ENCODE peak calls at places on chromosomes 4 and X, in four cellular contexts. I, D, Q and V are unnamed samples.

GRCh38 chr4:19026281-19026680 is 1004.7 kb upstream of the LCORL start:
- DNase-seq in I (no peak), D (no peak), Q (peak; percentile 56), V (no peak)

GRCh38 chrX:10198254-10198653 is 41.5 kb downstream of the CLCN4 start:
- DNase-seq in I (no peak), D (no peak), Q (no peak), V (no peak)

GRCh38 chr4:176034498-176034897 is 31.1 kb upstream of the WDR17 start:
- DNase-seq in I (no peak), D (peak; percentile 27), Q (no peak), V (no peak)

GRCh38 chrX:86946569-86946968 is 571.0 kb upstream of the KLHL4 start:
- DNase-seq in I (peak; percentile 1), D (no peak), Q (no peak), V (peak; percentile 2)

GRCh38 chr4:126071346-126072333 is 756.9 kb downstream of the FAT4 start:
- DNase-seq in I (no peak), D (no peak), Q (no peak), V (no peak)

GRCh38 chr4:92387459-92388069 is 83.8 kb downstream of the GRID2 start:
- DNase-seq in I (no peak), D (peak; percentile 68), Q (no peak), V (no peak)

GRCh38 chr4:90057091-90057490 is 70.1 kb upstream of the CCSER1 start:
- DNase-seq in I (no peak), D (no peak), Q (no peak), V (no peak)

GRCh38 chr4:38105475-38105874 is 145.3 kb downstream of the PTTG2 start:
- DNase-seq in I (no peak), D (no peak), Q (no peak), V (no peak)

GRCh38 chr4:51895816-51896408 is 53.0 kb downstream of the DCUN1D4 start:
- DNase-seq in I (peak; percentile 27), D (peak; percentile 45), Q (peak; percentile 78), V (peak; percentile 19)

GRCh38 chr4:111712093-111712677 is 433.1 kb upstream of the FAM241A start:
- DNase-seq in I (no peak), D (no peak), Q (no peak), V (no peak)

GRCh38 chr4:36332023-36332781 is 50.8 kb downstream of the DTHD1 start:
- DNase-seq in I (no peak), D (no peak), Q (no peak), V (no peak)
- TF ChIP-seq POLR2A in I (peak; percentile 99), D (no peak), Q (no peak), V (no peak)

GRCh38 chrX:11758400-11759171 is 549 bp downstream of the MSL3 start:
- DNase-seq in I (peak; percentile 53), D (peak; percentile 45), Q (peak; percentile 94), V (peak; percentile 23)
- TF ChIP-seq POLR2A in I (no peak), D (peak; percentile 39), Q (no peak), V (peak; percentile 41)

DNA sequence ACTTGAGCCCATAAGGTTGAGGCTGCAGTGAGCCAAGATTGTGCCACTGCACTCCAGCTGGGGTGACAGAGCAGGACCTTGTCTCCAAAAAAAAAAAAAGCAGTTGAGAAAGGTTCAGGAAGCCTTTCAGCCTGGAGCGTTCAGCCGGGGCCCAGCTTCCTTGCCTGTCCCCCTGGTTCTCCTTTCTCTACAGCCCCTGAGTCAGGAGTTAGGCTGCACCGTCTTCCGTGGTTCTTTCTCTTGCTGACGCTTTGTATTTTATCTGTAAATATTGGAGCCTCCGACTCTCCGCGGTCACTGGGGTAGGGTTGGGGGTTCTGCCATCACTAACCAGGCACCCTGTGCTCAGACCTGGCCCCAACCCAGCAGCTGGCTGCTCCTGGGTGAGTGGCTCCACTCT is 13.8 kb upstream of the UVSSA start:
- DNase-seq in I (no peak), D (no peak), Q (no peak), V (no peak)
- TF ChIP-seq POLR2A in I (no peak), D (no peak), Q (no peak), V (no peak)

GRCh38 chrX:150982235-150982785 is 825 bp upstream of the HMGB3 start:
- DNase-seq in I (no peak), D (no peak), Q (no peak), V (no peak)

GRCh38 chrX:150980711-150981110 is 2.4 kb upstream of the HMGB3 start:
- DNase-seq in I (no peak), D (no peak), Q (no peak), V (no peak)

GRCh38 chrX:150983526-150984163 is 510 bp downstream of the HMGB3 start:
- DNase-seq in I (no peak), D (no peak), Q (no peak), V (no peak)

GRCh38 chrX:150984164-150984824 is 1.2 kb downstream of the HMGB3 start:
- DNase-seq in I (no peak), D (no peak), Q (no peak), V (peak; percentile 23)

DNA sequence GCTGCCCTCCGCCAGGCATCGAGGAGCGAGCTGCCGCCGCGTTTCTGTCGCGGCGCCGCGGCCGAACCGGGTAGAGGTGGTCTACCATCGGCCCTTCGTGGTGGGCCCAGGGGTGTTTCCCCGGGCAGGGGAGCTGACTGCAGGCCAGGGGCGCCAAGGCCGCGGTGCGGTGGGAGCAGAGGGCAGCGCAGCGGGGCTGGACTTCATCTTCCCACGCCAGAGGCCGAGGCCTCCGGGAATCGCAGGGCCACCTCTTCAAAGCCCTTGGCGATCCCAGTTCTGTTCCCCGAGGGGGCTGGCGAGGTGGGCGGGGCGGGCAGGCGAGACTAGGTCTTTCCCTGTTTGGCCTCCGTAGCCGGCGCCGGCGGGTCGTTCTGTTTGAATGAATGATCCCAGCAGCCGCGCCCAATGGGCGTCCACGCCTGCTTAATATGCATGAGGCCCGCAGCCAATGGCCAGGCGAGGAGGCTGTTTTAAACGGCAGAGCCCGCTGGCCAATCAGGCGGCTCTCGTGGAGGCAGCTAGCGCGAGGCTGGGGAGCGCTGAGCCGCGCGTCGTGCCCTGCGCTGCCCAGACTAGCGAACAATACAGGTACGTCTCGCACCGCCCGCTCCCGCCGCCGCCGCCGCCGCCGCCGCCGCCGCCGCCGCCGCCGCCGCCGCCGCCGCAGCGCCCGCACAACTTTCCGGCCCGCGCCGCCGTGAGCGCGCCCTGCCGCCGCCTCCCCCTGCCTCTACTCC is at the start of gene HMGB3:
- DNase-seq in I (peak; percentile 79), D (peak; percentile 84), Q (peak; percentile 86), V (peak; percentile 96)
- TF ChIP-seq POLR2A in I (no peak), D (no peak), Q (no peak), V (peak; percentile 36)

GRCh38 chrX:54785901-54786300 is 12.2 kb downstream of the ITIH6 start:
- DNase-seq in I (no peak), D (no peak), Q (no peak), V (no peak)

GRCh38 chrX:54788446-54788845 is 9.6 kb downstream of the ITIH6 start:
- DNase-seq in I (no peak), D (no peak), Q (no peak), V (no peak)

DNA sequence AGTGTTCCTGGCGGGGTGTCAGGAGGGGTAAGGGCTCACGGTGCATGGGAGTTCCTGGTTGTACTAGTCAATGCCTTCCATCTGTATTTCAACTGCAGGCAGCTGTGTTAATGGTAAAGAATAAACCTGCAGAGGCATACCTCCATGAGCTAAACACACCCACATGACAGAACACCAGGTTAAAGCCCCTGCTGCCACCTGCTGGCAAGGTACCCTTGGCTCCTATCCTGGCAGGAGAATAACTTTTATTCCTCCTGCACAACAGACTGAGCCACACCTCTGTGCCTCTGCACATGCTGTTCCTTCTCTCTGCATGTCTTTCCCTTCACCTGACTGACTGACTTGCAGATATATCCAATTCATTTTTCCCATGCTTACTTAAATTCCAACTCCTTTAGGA is 11.1 kb downstream of the ITIH6 start:
- DNase-seq in I (peak; percentile 15), D (no peak), Q (no peak), V (no peak)
- TF ChIP-seq POLR2A in I (no peak), D (no peak), Q (no peak), V (no peak)

DNA sequence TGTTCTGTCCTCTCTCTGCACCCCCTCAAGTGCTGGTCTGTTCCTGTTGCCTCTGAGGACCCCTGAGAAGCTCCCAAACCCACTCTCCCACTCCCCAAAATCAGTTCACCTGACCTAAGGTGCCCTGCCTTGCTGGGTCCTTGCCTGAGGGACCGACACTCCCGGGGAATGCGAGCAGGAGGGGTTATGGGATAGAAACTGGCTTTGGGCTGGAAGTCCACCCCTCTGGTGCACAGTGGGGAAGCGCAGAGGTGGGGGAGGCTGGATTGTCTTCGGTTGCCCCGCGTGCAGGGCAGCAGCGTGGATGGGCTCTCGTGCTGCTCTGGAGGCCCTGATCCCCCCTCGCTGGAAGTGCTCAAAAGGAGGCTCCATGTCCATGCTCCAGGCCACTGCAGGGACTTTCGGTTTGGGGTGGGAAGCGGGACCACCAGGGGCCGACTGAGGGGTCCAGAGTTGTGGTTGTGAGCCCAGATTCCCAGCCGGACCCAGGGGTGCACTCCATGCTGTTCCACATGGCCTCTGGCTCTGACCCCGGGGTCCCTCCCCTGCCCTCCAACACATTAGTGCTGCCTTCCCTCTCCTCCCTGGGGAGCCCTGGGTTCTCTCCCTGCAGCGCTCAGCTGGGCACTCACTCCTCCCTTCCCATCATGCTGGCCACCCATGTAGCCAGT is 7.6 kb downstream of the SORCS2 start:
- DNase-seq in I (no peak), D (no peak), Q (peak; percentile 64), V (no peak)
- TF ChIP-seq POLR2A in I (no peak), D (no peak), Q (no peak), V (no peak)

DNA sequence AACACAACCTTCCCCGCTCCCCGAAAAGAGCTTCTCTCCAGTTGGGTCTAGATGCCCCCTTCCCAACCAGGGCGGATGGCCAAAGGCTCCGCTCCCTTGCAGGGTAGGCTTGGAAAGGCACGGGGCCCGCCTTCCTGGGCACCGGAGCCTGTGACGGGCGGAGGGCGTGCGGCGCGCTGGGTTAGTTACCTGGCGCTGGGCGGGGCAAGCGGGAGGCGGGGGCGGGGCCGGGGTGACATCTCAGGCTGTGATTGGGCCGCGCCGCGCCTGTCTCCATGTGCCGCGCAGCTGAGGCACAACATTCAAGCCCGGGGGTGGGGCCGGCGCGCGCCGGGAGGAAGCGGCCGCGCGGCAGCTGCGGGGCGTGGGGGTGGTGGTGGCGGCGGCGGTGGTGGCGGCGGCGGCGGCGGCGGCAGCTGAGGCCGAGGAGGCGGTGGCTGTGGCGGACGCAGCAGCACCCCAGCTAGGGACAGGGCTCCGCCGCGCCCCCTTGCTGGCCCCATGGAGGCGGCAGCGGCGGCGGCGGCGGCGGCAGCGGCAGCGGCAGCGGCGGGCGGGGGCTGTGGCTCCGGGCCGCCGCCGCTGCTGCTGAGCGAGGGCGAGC is at the start of gene REPS2:
- DNase-seq in I (peak; percentile 71), D (peak; percentile 48), Q (peak; percentile 88), V (peak; percentile 45)
- TF ChIP-seq POLR2A in I (no peak), D (no peak), Q (no peak), V (no peak)

DNA sequence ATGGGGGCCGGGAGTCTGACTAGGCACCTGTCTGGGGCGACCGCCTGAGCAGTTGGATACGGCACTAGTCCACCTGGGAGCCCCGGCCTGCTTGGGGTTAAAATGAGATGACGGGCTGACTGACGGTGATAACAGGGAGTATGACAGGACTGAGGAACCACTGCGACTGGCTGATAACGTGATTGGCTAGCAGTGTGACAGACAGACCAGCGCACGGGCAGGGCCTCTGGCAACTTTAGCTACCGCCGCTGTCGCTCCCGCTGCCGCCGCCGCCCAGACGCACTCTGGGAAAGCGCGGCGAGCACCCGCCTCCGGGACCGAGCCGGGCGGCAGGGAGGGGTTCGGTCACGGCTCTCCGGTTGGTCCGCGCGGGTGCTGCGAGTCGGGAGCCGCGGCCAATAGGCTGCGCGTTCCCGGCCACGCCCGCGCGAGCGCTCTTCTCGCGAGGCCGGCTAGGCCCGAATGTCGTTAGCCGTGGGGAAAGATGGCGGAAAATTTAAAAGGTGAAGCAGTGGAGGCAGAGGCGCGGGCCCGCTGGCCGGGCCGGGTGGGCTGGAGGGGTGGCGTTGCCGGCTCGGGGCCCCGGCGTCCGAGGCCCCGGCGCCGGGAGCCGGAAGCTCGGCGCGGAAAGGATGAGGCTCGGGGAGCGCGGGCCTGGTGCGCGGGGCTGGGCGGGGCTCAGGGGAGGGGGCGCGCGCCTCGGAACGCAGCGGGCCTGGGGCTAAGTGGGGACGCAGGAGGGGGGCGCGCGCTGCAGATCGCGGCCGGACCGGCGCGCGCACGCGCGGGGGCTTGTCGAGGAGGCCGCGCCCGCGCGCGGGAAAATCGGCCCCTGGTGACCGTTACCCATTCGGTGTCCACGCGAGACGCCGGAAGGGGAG is at the start of gene SUV39H1:
- DNase-seq in I (peak; percentile 88), D (peak; percentile 64), Q (peak; percentile 94), V (peak; percentile 64)
- TF ChIP-seq POLR2A in I (peak; percentile 44), D (peak; percentile 9), Q (peak; percentile 75), V (peak; percentile 28)